ENCODE peak calls at places on chromosomes 6 and 20, in nine cellular contexts. O is RCC 7860; N is HCT116; L is AG08395; K is activated naive CD4-positive, alpha-beta T cell; P is activated CD8-positive, alpha-beta memory T cell treated with anti-CD3 and anti-CD28 coated beads, Interleukin-2, amount 10 ng/mL, durations not matched to agents 7 days and 5 days; R is germinal center; V is SK-MEL-5; A is iris pigment epithelial cell. J is an unnamed sample.

GRCh38 chr20:1949711-1950110 is 44.1 kb downstream of the PDYN start:
- DNase-seq in O (no peak), N (no peak), L (no peak), K (no peak), P (no peak), R (no peak), V (peak), A (no peak), J (no peak)

GRCh38 chr6:10610289-10610688 is 84.1 kb downstream of the C6orf52 start:
- DNase-seq in O (no peak), N (no peak), L (no peak), K (no peak), P (no peak), R (no peak), V (no peak), A (peak), J (no peak)

GRCh38 chr20:51749674-51750036 is 18.5 kb downstream of the ATP9A start:
- DNase-seq in O (peak), N (no peak), L (no peak), K (no peak), P (no peak), R (no peak), V (peak), A (peak), J (no peak)

GRCh38 chr6:69729870-69730449 is 66.8 kb downstream of the LMBRD1 start:
- DNase-seq in O (peak), N (no peak), L (peak), K (no peak), P (no peak), R (no peak), V (peak), A (no peak), J (no peak)

GRCh38 chr6:7535498-7535897 is 6.0 kb upstream of the DSP start:
- DNase-seq in O (no peak), N (no peak), L (peak), K (no peak), P (no peak), R (no peak), V (no peak), A (peak), J (no peak)

GRCh38 chr6:144156334-144156733 is 6.0 kb downstream of the STX11 start:
- DNase-seq in O (no peak), N (no peak), L (no peak), K (no peak), P (no peak), R (no peak), V (no peak), A (peak), J (no peak)

GRCh38 chr6:80872194-80872950 is 765.9 kb downstream of the BCKDHB start:
- DNase-seq in O (no peak), N (no peak), L (no peak), K (no peak), P (no peak), R (no peak), V (peak), A (peak), J (no peak)

GRCh38 chr6:21722488-21722887 is 128.9 kb downstream of the SOX4 start:
- DNase-seq in O (no peak), N (no peak), L (no peak), K (no peak), P (no peak), R (no peak), V (no peak), A (no peak), J (no peak)

GRCh38 chr6:35170166-35170565 is 29.0 kb upstream of the TCP11 start:
- DNase-seq in O (no peak), N (no peak), L (peak), K (no peak), P (no peak), R (no peak), V (no peak), A (peak), J (no peak)

GRCh38 chr6:53986165-53986720 is 125.0 kb upstream of the MLIP start:
- DNase-seq in O (peak), N (peak), L (peak), K (no peak), P (no peak), R (peak), V (peak), A (peak), J (no peak)

GRCh38 chr6:133899556-133899955 is 10.6 kb downstream of the TCF21 start:
- DNase-seq in O (no peak), N (no peak), L (no peak), K (no peak), P (no peak), R (no peak), V (no peak), A (no peak), J (no peak)

GRCh38 chr20:53959849-53960585 is 110.4 kb downstream of the BCAS1 start:
- DNase-seq in O (no peak), N (no peak), L (peak), K (no peak), P (no peak), R (no peak), V (peak), A (peak), J (no peak)

GRCh38 chr6:30463651-30464618 is 25.4 kb upstream of the HLA-E start:
- DNase-seq in O (no peak), N (no peak), L (peak), K (no peak), P (peak), R (no peak), V (no peak), A (peak), J (peak)

GRCh38 chr6:136784271-136784664 is 8.0 kb downstream of the MAP3K5 start:
- DNase-seq in O (no peak), N (no peak), L (no peak), K (no peak), P (no peak), R (no peak), V (no peak), A (no peak), J (no peak)

GRCh38 chr6:32627831-32628230 is 9.4 kb upstream of the HLA-DQA1 start:
- DNase-seq in O (no peak), N (no peak), L (no peak), K (no peak), P (no peak), R (no peak), V (peak), A (peak), J (peak)

GRCh38 chr6:14713008-14713452 is 532.8 kb upstream of the JARID2 start:
- DNase-seq in O (peak), N (no peak), L (peak), K (no peak), P (no peak), R (no peak), V (peak), A (peak), J (no peak)

GRCh38 chr20:18323705-18324104 is 35.4 kb downstream of the ZNF133 start:
- DNase-seq in O (no peak), N (no peak), L (no peak), K (no peak), P (no peak), R (no peak), V (no peak), A (no peak), J (no peak)

GRCh38 chr6:36721369-36722140 is 23.9 kb downstream of the RAB44 start:
- DNase-seq in O (no peak), N (no peak), L (no peak), K (no peak), P (no peak), R (no peak), V (no peak), A (no peak), J (no peak)

GRCh38 chr6:160921095-160921494 is 70.5 kb upstream of the MAP3K4 start:
- DNase-seq in O (no peak), N (no peak), L (no peak), K (no peak), P (no peak), R (no peak), V (no peak), A (no peak), J (no peak)

GRCh38 chr6:169474362-169474761 is 220.7 kb upstream of the THBS2 start:
- DNase-seq in O (no peak), N (no peak), L (no peak), K (no peak), P (no peak), R (no peak), V (no peak), A (no peak), J (no peak)

GRCh38 chr6:45148278-45148677 is 179.9 kb upstream of the RUNX2 start:
- DNase-seq in O (no peak), N (no peak), L (no peak), K (no peak), P (no peak), R (no peak), V (no peak), A (peak), J (no peak)

GRCh38 chr6:91562955-91563354 is 976.1 kb upstream of the MAP3K7 start:
- DNase-seq in O (no peak), N (no peak), L (no peak), K (no peak), P (no peak), R (no peak), V (no peak), A (peak), J (no peak)

GRCh38 chr6:127446356-127446755 is 12.8 kb downstream of the KIAA0408 start:
- DNase-seq in O (no peak), N (no peak), L (no peak), K (no peak), P (no peak), R (no peak), V (no peak), A (peak), J (no peak)

GRCh38 chr20:45408646-45409213 is 641 bp downstream of the DBNDD2 start:
- DNase-seq in O (no peak), N (no peak), L (no peak), K (no peak), P (no peak), R (peak), V (no peak), A (no peak), J (peak)

GRCh38 chr6:149445573-149445972 is 39.2 kb downstream of the ZC3H12D start:
- DNase-seq in O (no peak), N (no peak), L (no peak), K (no peak), P (no peak), R (peak), V (no peak), A (no peak), J (no peak)

GRCh38 chr20:50450961-50451752 is 59.0 kb upstream of the PTPN1 start:
- DNase-seq in O (peak), N (no peak), L (peak), K (no peak), P (peak), R (no peak), V (no peak), A (peak), J (no peak)

GRCh38 chr6:17042422-17043147 is 59.3 kb upstream of the STMND1 start:
- DNase-seq in O (peak), N (peak), L (peak), K (no peak), P (no peak), R (no peak), V (peak), A (peak), J (no peak)

GRCh38 chr6:37952027-37952426 is 132.5 kb downstream of the ZFAND3 start:
- DNase-seq in O (no peak), N (no peak), L (no peak), K (no peak), P (no peak), R (no peak), V (no peak), A (no peak), J (no peak)

GRCh38 chr6:93786474-93787330 is 367.3 kb upstream of the EPHA7 start:
- DNase-seq in O (peak), N (no peak), L (no peak), K (no peak), P (no peak), R (no peak), V (peak), A (peak), J (no peak)

GRCh38 chr6:153325661-153326060 is 194.6 kb upstream of the RGS17 start:
- DNase-seq in O (no peak), N (no peak), L (no peak), K (no peak), P (no peak), R (no peak), V (no peak), A (no peak), J (no peak)

GRCh38 chr6:131255434-131255833 is 120.2 kb downstream of the AKAP7 start:
- DNase-seq in O (no peak), N (no peak), L (no peak), K (no peak), P (no peak), R (no peak), V (no peak), A (no peak), J (no peak)

GRCh38 chr6:788058-788457 is 95.1 kb upstream of the EXOC2 start:
- DNase-seq in O (no peak), N (no peak), L (no peak), K (no peak), P (peak), R (no peak), V (no peak), A (no peak), J (no peak)

GRCh38 chr6:143615785-143616184 is 62.0 kb upstream of the PHACTR2 start:
- DNase-seq in O (no peak), N (no peak), L (no peak), K (no peak), P (no peak), R (no peak), V (no peak), A (no peak), J (no peak)

GRCh38 chr6:136526937-136527336 is 23.3 kb downstream of the MAP7 start:
- DNase-seq in O (no peak), N (no peak), L (no peak), K (no peak), P (no peak), R (no peak), V (no peak), A (no peak), J (no peak)

GRCh38 chr6:89483111-89483720 is 50.3 kb downstream of the ANKRD6 start:
- DNase-seq in O (no peak), N (no peak), L (no peak), K (no peak), P (no peak), R (no peak), V (no peak), A (no peak), J (no peak)

GRCh38 chr6:109315331-109316129 is 66.7 kb downstream of the CD164 start:
- DNase-seq in O (no peak), N (no peak), L (no peak), K (no peak), P (no peak), R (no peak), V (no peak), A (no peak), J (no peak)

GRCh38 chr20:63481503-63481902 is 9.0 kb upstream of the KCNQ2 start:
- DNase-seq in O (no peak), N (no peak), L (no peak), K (no peak), P (no peak), R (no peak), V (no peak), A (no peak), J (no peak)

J was measured in B cell.